ENCODE peak calls at places on chromosome 14, in four cellular contexts. K is stimulated activated CD8-positive, alpha-beta memory T cell treated with anti-CD3 and anti-CD28 coated beads, Interleukin-2, amount 100 ng/mL, for 1 hour; J is AG09319; U is CD4-positive, CD25-positive, alpha-beta regulatory T cell. R is an unnamed sample.

GRCh38 chr14:67544590-67544989 is 11.5 kb downstream of the PLEKHH1 start:
- DNase-seq in K (no peak), J (no peak), U (no peak), R (no peak)

GRCh38 chr14:26833777-26834176 is 235.9 kb upstream of the NOVA1 start:
- DNase-seq in K (no peak), J (no peak), U (no peak), R (no peak)

GRCh38 chr14:54867011-54867410 is 35.6 kb downstream of the GCH1 start:
- DNase-seq in K (no peak), J (no peak), U (no peak), R (no peak)

GRCh38 chr14:86933460-86933859 is 1059.5 kb downstream of the GALC start:
- DNase-seq in K (no peak), J (no peak), U (no peak), R (no peak)

GRCh38 chr14:69354383-69355154 is 43.5 kb downstream of the ERH start:
- DNase-seq in K (peak), J (no peak), U (peak), R (peak)

GRCh38 chr14:92143309-92143708 is 21.5 kb downstream of the CPSF2 start:
- DNase-seq in K (no peak), J (no peak), U (no peak), R (no peak)

GRCh38 chr14:55353686-55354467 is 57.8 kb downstream of the ATG14 start:
- DNase-seq in K (no peak), J (no peak), U (no peak), R (no peak)

GRCh38 chr14:69064596-69064995 is 85.5 kb upstream of the ACTN1 start:
- DNase-seq in K (no peak), J (no peak), U (no peak), R (no peak)

GRCh38 chr14:79967001-79967400 is 244.3 kb downstream of the DIO2 start:
- DNase-seq in K (no peak), J (no peak), U (no peak), R (no peak)

GRCh38 chr14:98428483-98428994 is 843.5 kb downstream of the BCL11B start:
- DNase-seq in K (no peak), J (no peak), U (no peak), R (no peak)

GRCh38 chr14:65637780-65638179 is 225.2 kb downstream of the FUT8 start:
- DNase-seq in K (no peak), J (no peak), U (no peak), R (no peak)

GRCh38 chr14:60356921-60357550 is 108.0 kb downstream of the PPM1A start:
- DNase-seq in K (no peak), J (no peak), U (no peak), R (no peak)

GRCh38 chr14:52272375-52272774 is 4.9 kb downstream of the PTGDR start:
- DNase-seq in K (no peak), J (no peak), U (no peak), R (no peak)

GRCh38 chr14:38989917-38990546 is 113.0 kb downstream of the SEC23A start:
- DNase-seq in K (no peak), J (no peak), U (no peak), R (no peak)

GRCh38 chr14:94392510-94392935 is 4.1 kb upstream of the SERPINA1 start:
- DNase-seq in K (no peak), J (no peak), U (no peak), R (no peak)

GRCh38 chr14:104239866-104240301 is 101.5 kb downstream of the KIF26A start:
- DNase-seq in K (no peak), J (no peak), U (no peak), R (peak)

GRCh38 chr14:32244404-32244803 is 41.3 kb upstream of the RNU6-8 start:
- DNase-seq in K (no peak), J (no peak), U (no peak), R (no peak)

GRCh38 chr14:94066089-94066676 is 14.8 kb downstream of the DDX24 start:
- DNase-seq in K (no peak), J (no peak), U (no peak), R (no peak)

GRCh38 chr14:21334202-21334906 is 49.5 kb downstream of the SUPT16H start:
- DNase-seq in K (no peak), J (no peak), U (no peak), R (no peak)

GRCh38 chr14:89792489-89793366 is 161.8 kb downstream of the EFCAB11 start:
- DNase-seq in K (no peak), J (peak), U (no peak), R (no peak)

GRCh38 chr14:31945074-31945613 is 132.0 kb upstream of the ARHGAP5 start:
- DNase-seq in K (no peak), J (no peak), U (no peak), R (no peak)

GRCh38 chr14:77194706-77195105 is 13.1 kb downstream of the TMEM63C start:
- DNase-seq in K (no peak), J (no peak), U (no peak), R (no peak)

GRCh38 chr14:94571950-94572349 is 9.3 kb upstream of the SERPINA5 start:
- DNase-seq in K (no peak), J (no peak), U (no peak), R (peak)

GRCh38 chr14:57057803-57058202 is 210.9 kb downstream of the EXOC5 start:
- DNase-seq in K (no peak), J (no peak), U (no peak), R (no peak)

GRCh38 chr14:21711360-21711961 is 37.8 kb upstream of the OR4E1 start:
- DNase-seq in K (no peak), J (no peak), U (peak), R (no peak)

GRCh38 chr14:79783061-79783460 is 428.2 kb downstream of the DIO2 start:
- DNase-seq in K (no peak), J (no peak), U (no peak), R (no peak)

GRCh38 chr14:59631237-59631636 is 54.6 kb upstream of the CCDC175 start:
- DNase-seq in K (no peak), J (no peak), U (no peak), R (no peak)

GRCh38 chr14:89915114-89915878 is 39.2 kb downstream of the EFCAB11 start:
- DNase-seq in K (peak), J (no peak), U (peak), R (no peak)

GRCh38 chr14:34075095-34075744 is 124.3 kb upstream of the EGLN3 start:
- DNase-seq in K (no peak), J (no peak), U (no peak), R (no peak)

GRCh38 chr14:89221109-89221508 is 195.9 kb downstream of the FOXN3 start:
- DNase-seq in K (no peak), J (peak), U (no peak), R (no peak)